ENCODE peak calls at places on chromosomes 6 and 20, in ten cellular contexts. I is progenitor cell of endocrine pancreas, V is activated B cell treated with CpG ODN at 0.5 μM for 24 hours, X is GM13977, D is WTC11, M is ovary, R is cardiac muscle cell, E is brain microvascular endothelial cell, B is cardiac fibroblast, Z is GM12865. L is an unnamed sample.

GRCh38 chr20:828987-829386 is 4.5 kb upstream of the FAM110A start:
- DNase-seq in I (no peak), V (no peak), X (peak), D (no peak), M (no peak), R (peak), E (no peak), B (no peak), Z (no peak), L (no peak)

GRCh38 chr20:57582029-57582378 is 21.1 kb downstream of the PCK1 start:
- DNase-seq in I (no peak), V (no peak), X (no peak), D (no peak), M (no peak), R (no peak), E (no peak), B (no peak), Z (no peak), L (no peak)

GRCh38 chr6:134065706-134066105 is 13.3 kb upstream of the SLC2A12 start:
- DNase-seq in I (no peak), V (no peak), X (peak), D (peak), M (no peak), R (peak), E (no peak), B (peak), Z (peak), L (no peak)

GRCh38 chr6:20559924-20560551 is 25.8 kb downstream of the CDKAL1 start:
- DNase-seq in I (no peak), V (no peak), X (no peak), D (no peak), M (no peak), R (peak), E (no peak), B (peak), Z (no peak), L (peak)

GRCh38 chr6:23003671-23004598 is 434.6 kb downstream of the HDGFL1 start:
- DNase-seq in I (no peak), V (no peak), X (no peak), D (no peak), M (no peak), R (peak), E (peak), B (peak), Z (no peak), L (peak)

GRCh38 chr20:20568604-20569205 is 143.7 kb downstream of the RALGAPA2 start:
- DNase-seq in I (no peak), V (no peak), X (peak), D (peak), M (no peak), R (peak), E (peak), B (peak), Z (peak), L (peak)

GRCh38 chr20:43558412-43559146 is at the start of gene SGK2:
- DNase-seq in I (peak), V (no peak), X (no peak), D (no peak), M (no peak), R (peak), E (peak), B (peak), Z (no peak), L (peak)

GRCh38 chr6:116012966-116013365 is 47.7 kb downstream of the FRK start:
- DNase-seq in I (no peak), V (no peak), X (no peak), D (no peak), M (no peak), R (no peak), E (no peak), B (no peak), Z (no peak), L (no peak)

GRCh38 chr6:137769797-137770362 is 97.2 kb upstream of the TNFAIP3 start:
- DNase-seq in I (no peak), V (no peak), X (no peak), D (no peak), M (no peak), R (no peak), E (no peak), B (no peak), Z (peak), L (no peak)

GRCh38 chr20:12591949-12592470 is 416.8 kb upstream of the SPTLC3 start:
- DNase-seq in I (no peak), V (no peak), X (no peak), D (no peak), M (no peak), R (no peak), E (no peak), B (no peak), Z (no peak), L (no peak)

GRCh38 chr6:166466178-166467122 is 83.7 kb upstream of the MPC1 start:
- DNase-seq in I (no peak), V (no peak), X (no peak), D (no peak), M (no peak), R (peak), E (peak), B (peak), Z (no peak), L (peak)

GRCh38 chr6:139374357-139375238 is at the start of gene CITED2:
- DNase-seq in I (peak), V (peak), X (peak), D (peak), M (peak), R (peak), E (peak), B (peak), Z (peak), L (peak)

GRCh38 chr20:6044102-6044501 is 9.8 kb downstream of the LRRN4 start:
- DNase-seq in I (no peak), V (no peak), X (no peak), D (peak), M (no peak), R (no peak), E (no peak), B (no peak), Z (no peak), L (no peak)

GRCh38 chr6:11593096-11593495 is 55.5 kb downstream of the TMEM170B start:
- DNase-seq in I (no peak), V (no peak), X (no peak), D (no peak), M (no peak), R (no peak), E (no peak), B (no peak), Z (no peak), L (no peak)

GRCh38 chr6:106890447-106890846 is 84.1 kb downstream of the CD24 start:
- DNase-seq in I (no peak), V (no peak), X (no peak), D (no peak), M (no peak), R (no peak), E (no peak), B (no peak), Z (no peak), L (no peak)

GRCh38 chr20:19978511-19979210 is 38.5 kb upstream of the NAA20 start:
- DNase-seq in I (no peak), V (no peak), X (no peak), D (no peak), M (no peak), R (no peak), E (no peak), B (no peak), Z (no peak), L (no peak)

GRCh38 chr6:40536442-40536841 is 50.7 kb downstream of the LRFN2 start:
- DNase-seq in I (no peak), V (no peak), X (no peak), D (peak), M (no peak), R (peak), E (no peak), B (no peak), Z (no peak), L (no peak)
- TF ChIP-seq CTCF in I (peak), V (no peak), X (no peak), D (no peak), M (no peak), R (peak), E (peak), B (no peak), Z (no peak), L (no peak)

GRCh38 chr20:41615110-41615509 is 3.1 kb downstream of the CHD6 start:
- DNase-seq in I (no peak), V (no peak), X (no peak), D (no peak), M (no peak), R (no peak), E (no peak), B (no peak), Z (no peak), L (no peak)
- TF ChIP-seq CTCF in I (no peak), V (no peak), X (no peak), D (no peak), M (no peak), R (no peak), E (no peak), B (no peak), Z (no peak), L (no peak)

DNA sequence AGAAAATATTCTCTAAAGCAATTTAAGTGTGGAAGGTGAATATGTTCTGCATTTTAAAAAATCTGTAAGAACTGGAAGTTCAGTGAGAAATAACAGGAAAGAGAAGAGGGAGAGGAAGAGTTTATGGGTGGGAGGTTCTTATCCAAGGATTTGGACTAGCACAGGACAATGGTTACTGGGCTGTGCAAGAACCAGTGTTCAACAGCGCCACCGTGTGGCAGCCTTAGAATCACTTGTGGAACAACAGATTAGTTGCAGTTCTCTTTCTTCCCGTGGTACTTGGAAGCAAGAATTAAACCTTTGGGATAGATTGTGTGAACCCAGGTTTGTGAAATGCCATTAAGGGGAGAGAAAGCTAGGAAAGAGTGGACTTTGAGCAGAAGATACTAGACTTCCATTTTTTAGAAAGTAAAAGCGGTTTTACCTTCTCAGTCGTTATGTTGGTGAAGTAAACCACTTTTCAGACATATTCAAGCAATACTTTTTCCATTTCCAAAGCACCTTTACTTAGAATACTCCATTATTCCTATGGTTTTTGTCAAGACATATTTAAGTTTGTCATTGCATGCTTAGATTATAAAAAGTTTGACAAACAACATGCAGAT is 436.7 kb downstream of the RNF144B start:
- DNase-seq in I (no peak), V (no peak), X (no peak), D (peak), M (no peak), R (peak), E (peak), B (peak), Z (peak), L (peak)
- TF ChIP-seq CTCF in I (peak), V (no peak), X (peak), D (peak), M (no peak), R (peak), E (peak), B (peak), Z (peak), L (peak)

GRCh38 chr20:33394718-33395117 is 6.6 kb downstream of the CDK5RAP1 start:
- DNase-seq in I (no peak), V (no peak), X (no peak), D (no peak), M (no peak), R (no peak), E (no peak), B (peak), Z (no peak), L (no peak)
- TF ChIP-seq CTCF in I (peak), V (no peak), X (no peak), D (no peak), M (no peak), R (peak), E (peak), B (no peak), Z (no peak), L (no peak)

DNA sequence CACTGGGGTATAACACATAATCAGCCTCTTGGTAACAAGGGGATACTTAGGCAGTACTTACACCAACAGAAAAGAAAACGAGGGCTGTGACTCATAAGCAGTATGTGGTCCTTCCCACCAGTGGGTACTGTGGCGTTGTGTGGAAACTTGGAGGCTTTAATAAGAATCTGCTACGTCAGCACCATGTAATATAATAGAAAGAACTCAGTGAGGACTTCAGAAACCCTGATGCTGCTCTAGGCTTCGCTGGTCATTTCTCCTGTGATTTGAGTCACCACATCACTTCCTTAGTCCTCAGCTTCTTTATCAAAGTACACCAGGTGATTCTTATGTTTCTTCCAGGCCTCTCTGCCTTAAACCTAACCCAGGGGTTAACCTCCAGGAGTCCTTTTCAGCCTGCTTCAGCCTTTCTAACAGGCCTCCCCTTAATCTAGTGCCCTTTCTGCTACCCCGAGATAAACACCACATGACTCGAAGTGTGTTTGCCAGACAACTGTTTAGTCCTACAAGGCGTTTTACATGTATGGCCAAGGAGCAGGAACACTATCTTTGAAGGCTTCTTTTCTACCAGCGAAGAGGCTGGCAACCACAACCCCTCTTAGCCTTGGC is 68.5 kb downstream of the FYN start:
- DNase-seq in I (no peak), V (no peak), X (peak), D (no peak), M (no peak), R (peak), E (peak), B (peak), Z (peak), L (peak)
- TF ChIP-seq CTCF in I (no peak), V (no peak), X (peak), D (no peak), M (no peak), R (peak), E (peak), B (peak), Z (peak), L (no peak)

GRCh38 chr20:38985060-38985459 is 22.9 kb downstream of the DHX35 start:
- DNase-seq in I (no peak), V (no peak), X (no peak), D (no peak), M (no peak), R (no peak), E (no peak), B (no peak), Z (no peak), L (peak)

GRCh38 chr20:38985603-38986170 is 23.5 kb downstream of the DHX35 start:
- DNase-seq in I (no peak), V (no peak), X (peak), D (no peak), M (no peak), R (peak), E (peak), B (peak), Z (peak), L (peak)

GRCh38 chr20:38990728-38991127 is 28.6 kb downstream of the DHX35 start:
- DNase-seq in I (no peak), V (no peak), X (no peak), D (no peak), M (no peak), R (no peak), E (no peak), B (no peak), Z (no peak), L (no peak)

GRCh38 chr20:38987777-38988176 is 25.6 kb downstream of the DHX35 start:
- DNase-seq in I (no peak), V (no peak), X (peak), D (no peak), M (no peak), R (no peak), E (no peak), B (no peak), Z (peak), L (no peak)

DNA sequence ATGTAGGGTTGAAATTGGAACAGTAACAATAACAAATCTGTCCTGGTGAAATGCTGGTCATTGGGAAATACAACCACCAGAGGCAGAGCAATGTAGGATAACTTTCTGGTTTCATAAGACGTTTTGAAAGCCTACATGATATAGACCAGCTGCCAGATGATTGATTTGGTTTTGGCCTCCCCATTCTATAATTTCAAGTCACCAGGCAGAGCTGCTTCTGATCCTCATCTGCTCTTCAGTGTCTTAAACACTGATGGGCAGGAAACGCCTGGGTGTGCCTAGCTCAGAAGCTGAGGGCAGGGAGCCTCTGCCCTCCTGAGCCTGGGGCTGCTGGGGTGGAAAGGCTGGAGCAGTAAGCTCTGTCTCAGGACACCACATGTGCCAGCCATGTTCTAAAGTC is 24.5 kb downstream of the DHX35 start:
- DNase-seq in I (no peak), V (no peak), X (no peak), D (no peak), M (no peak), R (peak), E (no peak), B (no peak), Z (peak), L (no peak)
- TF ChIP-seq CTCF in I (no peak), V (no peak), X (no peak), D (no peak), M (no peak), R (peak), E (no peak), B (no peak), Z (peak), L (no peak)

DNA sequence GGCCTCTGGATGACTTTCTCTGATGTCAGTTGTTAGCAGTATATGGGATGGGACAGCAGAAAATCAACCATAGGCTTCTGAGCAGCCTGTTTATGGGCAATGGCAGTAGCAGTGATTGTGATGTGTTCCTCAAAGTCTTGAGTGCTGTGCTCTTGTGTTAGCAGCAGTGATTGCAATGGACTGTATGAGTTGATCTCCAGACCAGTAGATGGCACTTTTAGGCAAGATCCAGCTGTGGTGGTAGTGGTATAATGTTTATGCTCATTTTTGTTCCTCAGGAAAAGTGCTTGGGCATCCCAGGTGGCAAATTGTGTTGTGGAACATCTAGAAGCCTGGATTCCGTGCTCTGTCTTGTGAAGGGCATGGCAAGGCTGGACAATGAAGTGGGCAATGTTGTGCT is 181.6 kb upstream of the SYNCRIP start:
- DNase-seq in I (no peak), V (no peak), X (no peak), D (no peak), M (no peak), R (no peak), E (no peak), B (no peak), Z (no peak), L (no peak)
- TF ChIP-seq CTCF in I (no peak), V (no peak), X (no peak), D (no peak), M (no peak), R (no peak), E (no peak), B (no peak), Z (no peak), L (no peak)

GRCh38 chr6:149365197-149365596 is 34.9 kb upstream of the SUMO4 start:
- DNase-seq in I (no peak), V (no peak), X (no peak), D (no peak), M (no peak), R (no peak), E (no peak), B (no peak), Z (no peak), L (no peak)
- TF ChIP-seq CTCF in I (no peak), V (no peak), X (no peak), D (no peak), M (no peak), R (no peak), E (no peak), B (no peak), Z (no peak), L (no peak)

L was measured in foreskin fibroblast.